ENCODE peak calls at places on chromosomes 13 and 19, in six cellular contexts. I is pancreas, B is HAP-1, H is psoas muscle, N is Caco-2, E is gastrocnemius medialis. C is an unnamed sample.

GRCh38 chr19:53947624-53948023 is 15.1 kb upstream of the CACNG8 start:
- DNase-seq in I (no peak), H (no peak), E (no peak), B (peak; percentile 24), N (no peak), C (no peak)

GRCh38 chr13:23268441-23268840 is 87.7 kb downstream of the SGCG start:
- DNase-seq in I (no peak), H (no peak), B (no peak), E (no peak), N (no peak), C (no peak)

GRCh38 chr19:41801682-41802317 is 5.4 kb downstream of the CEACAM3 start:
- DNase-seq in B (no peak), I (no peak), E (no peak), H (no peak), N (no peak), C (no peak)

GRCh38 chr13:89925107-89925506 is 1422.4 kb upstream of the MIR17HG start:
- DNase-seq in E (no peak), B (peak; percentile 10), H (no peak), N (no peak), I (no peak), C (no peak)

GRCh38 chr13:30708541-30708940 is 26.8 kb upstream of the ALOX5AP start:
- DNase-seq in H (no peak), N (no peak), I (no peak), B (no peak), E (no peak), C (no peak)

GRCh38 chr19:7515471-7516226 is at the start of gene ZNF358:
- DNase-seq in H (peak; percentile 81), N (peak; percentile 79), E (peak; percentile 55), I (peak; percentile 55), B (peak; percentile 92), C (no peak)

GRCh38 chr13:27851049-27851448 is 58.8 kb downstream of the GSX1 start:
- DNase-seq in E (no peak), N (peak; percentile 69), B (no peak), I (no peak), H (no peak), C (no peak)

GRCh38 chr19:17339088-17339741 is 1.9 kb downstream of the GTPBP3 start:
- DNase-seq in I (no peak), N (no peak), E (no peak), B (peak; percentile 80), H (no peak), C (no peak)

GRCh38 chr13:36493046-36493445 is 60.8 kb downstream of the CCNA1 start:
- DNase-seq in B (no peak), E (no peak), H (no peak), I (no peak), N (no peak), C (no peak)

GRCh38 chr13:75938811-75939525 is 302.8 kb downstream of the LMO7 start:
- DNase-seq in E (no peak), I (no peak), H (no peak), B (no peak), N (no peak), C (no peak)

GRCh38 chr13:22945321-22946226 is 235.2 kb upstream of the SGCG start:
- DNase-seq in E (no peak), I (no peak), H (no peak), N (no peak), B (no peak), C (no peak)

GRCh38 chr13:97211986-97212385 is 10.1 kb upstream of the MBNL2 start:
- DNase-seq in B (no peak), H (no peak), I (no peak), N (no peak), E (no peak), C (no peak)

GRCh38 chr19:5988520-5989387 is 10.8 kb upstream of the RANBP3 start:
- DNase-seq in N (no peak), E (no peak), B (no peak), H (no peak), I (no peak), C (no peak)

GRCh38 chr13:44259045-44260042 is 114.3 kb upstream of the SERP2 start:
- DNase-seq in H (peak; percentile 41), I (peak; percentile 37), N (no peak), B (no peak), E (peak; percentile 56), C (peak; percentile 38)

GRCh38 chr13:111359930-111360329 is 39.5 kb downstream of the TEX29 start:
- DNase-seq in N (no peak), I (no peak), H (no peak), B (no peak), E (no peak), C (no peak)

GRCh38 chr19:21838646-21839045 is 2.7 kb upstream of the ZNF43 start:
- DNase-seq in I (no peak), H (no peak), N (no peak), E (no peak), B (no peak), C (no peak)

GRCh38 chr19:48698046-48698445 is 2.3 kb downstream of the FUT2 start:
- DNase-seq in B (no peak), N (no peak), H (no peak), E (no peak), I (peak; percentile 57), C (no peak)

GRCh38 chr19:13670846-13671245 is 93.5 kb upstream of the MRI1 start:
- DNase-seq in E (no peak), I (no peak), H (no peak), N (no peak), B (no peak), C (no peak)

GRCh38 chr13:45255253-45255987 is 54.6 kb upstream of the KCTD4 start:
- DNase-seq in E (no peak), I (no peak), H (no peak), N (no peak), B (no peak), C (no peak)

GRCh38 chr13:49936943-49937273 is 768 bp upstream of the SPRYD7 start:
- DNase-seq in H (no peak), B (no peak), E (no peak), I (no peak), N (peak; percentile 53), C (no peak)

GRCh38 chr13:49935171-49936084 is 712 bp downstream of the SPRYD7 start:
- DNase-seq in N (peak; percentile 87), H (peak; percentile 57), E (peak; percentile 31), I (no peak), B (peak; percentile 79), C (no peak)

GRCh38 chr13:49938921-49939320 is 2.8 kb upstream of the SPRYD7 start:
- DNase-seq in B (peak; percentile 43), E (no peak), H (no peak), I (peak; percentile 78), N (peak; percentile 73), C (no peak)

GRCh38 chr13:49938274-49938673 is 2.1 kb upstream of the SPRYD7 start:
- DNase-seq in E (no peak), H (no peak), N (no peak), I (peak; percentile 19), B (peak; percentile 72), C (no peak)

DNA sequence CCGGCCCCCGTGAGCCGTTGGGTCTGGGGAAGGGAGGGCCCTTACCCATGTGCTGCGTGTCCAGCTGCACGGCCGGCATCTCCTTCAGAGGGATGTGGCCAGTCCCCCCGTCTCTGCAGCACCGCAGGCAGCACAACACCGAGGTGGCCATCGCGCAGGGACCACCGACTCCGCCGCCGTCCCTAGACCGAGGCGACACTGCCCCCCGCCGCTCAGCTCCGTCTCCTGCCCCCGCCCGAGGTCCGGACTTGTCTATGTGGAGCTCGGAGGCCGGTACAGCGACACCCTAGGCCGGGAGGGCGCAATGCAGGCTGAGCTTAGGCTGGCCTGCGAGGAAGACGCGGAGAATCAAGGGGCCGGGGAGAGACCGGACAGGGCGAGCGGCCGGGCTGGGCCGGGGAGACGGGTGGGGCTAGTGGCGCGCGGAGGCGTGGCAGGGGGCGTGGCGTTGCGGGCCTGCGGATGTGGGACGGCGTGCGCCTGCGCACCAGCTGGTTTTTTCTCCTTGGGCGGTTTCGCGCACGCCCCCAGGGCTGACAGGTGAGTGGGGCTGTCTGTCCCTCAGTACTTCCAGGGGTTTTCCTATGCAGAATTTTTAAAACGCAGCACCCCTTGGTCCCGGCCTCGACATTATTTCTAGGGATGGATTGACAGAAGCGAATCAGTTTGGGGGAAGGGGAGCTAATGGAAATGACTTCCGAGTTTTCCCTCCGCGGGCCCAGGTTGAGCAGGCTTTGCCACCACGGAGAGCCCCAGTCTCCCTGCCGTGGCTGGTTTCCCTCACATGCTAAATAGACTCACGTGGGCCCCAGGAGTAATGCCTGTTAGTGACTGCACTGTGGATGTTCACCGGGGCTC is at the start of gene SPRYD7:
- DNase-seq in E (peak; percentile 98), H (peak; percentile 98), B (peak; percentile 99), I (peak; percentile 98), N (peak; percentile 99), C (peak; percentile 89)
- H3K4me1 ChIP-seq in E (peaks cover 54% of the 10 kb centered on the region), H (peaks cover 29% of the 10 kb centered on the region), B (peaks cover 28% of the 10 kb centered on the region), I (peaks cover 42% of the 10 kb centered on the region), N (peaks cover 43% of the 10 kb centered on the region), C (peaks cover 19% of the 10 kb centered on the region)

GRCh38 chr19:43467730-43468129 is 2.3 kb upstream of the LYPD3 start:
- DNase-seq in H (no peak), I (no peak), B (no peak), E (no peak), N (no peak), C (no peak)
- H3K4me1 ChIP-seq in H (peaks cover 3% of the 10 kb centered on the region), I (peaks cover 3% of the 10 kb centered on the region), B (peaks cover 12% of the 10 kb centered on the region), E (no peaks in the 10 kb centered on the region), N (peaks cover 4% of the 10 kb centered on the region), C (peaks cover 52% of the 10 kb centered on the region)

DNA sequence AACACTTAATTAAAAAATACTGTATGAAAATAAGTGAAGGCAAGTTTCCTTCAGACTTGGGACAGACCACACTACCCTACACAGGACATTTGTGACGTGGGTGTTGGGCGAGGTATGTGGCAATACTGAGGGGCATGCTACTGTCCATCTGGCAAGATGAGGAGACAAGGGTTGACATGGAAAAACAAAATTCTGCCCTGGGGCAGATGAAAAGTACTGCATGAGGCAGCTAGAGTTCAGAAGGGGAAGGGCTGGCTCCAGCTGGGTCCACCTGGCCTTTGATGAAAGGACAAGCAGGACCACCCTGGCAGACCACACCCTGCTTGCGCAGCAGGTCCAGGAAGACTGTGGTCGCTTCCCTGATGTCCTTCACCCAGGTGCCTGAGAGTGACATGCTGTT is 43.2 kb downstream of the LATS2 start:
- DNase-seq in H (no peak), I (no peak), E (peak; percentile 27), N (no peak), B (no peak), C (no peak)
- H3K4me1 ChIP-seq in H (peaks cover 72% of the 10 kb centered on the region), I (peaks cover 23% of the 10 kb centered on the region), E (peaks cover 71% of the 10 kb centered on the region), N (peaks cover 25% of the 10 kb centered on the region), B (peaks cover 6% of the 10 kb centered on the region), C (no peaks in the 10 kb centered on the region)

GRCh38 chr19:33515921-33516320 is 5.7 kb downstream of the PEPD start:
- DNase-seq in E (no peak), B (no peak), N (no peak), H (no peak), I (no peak), C (no peak)
- H3K4me1 ChIP-seq in E (peaks cover 14% of the 10 kb centered on the region), B (no peaks in the 10 kb centered on the region), N (peaks cover 16% of the 10 kb centered on the region), H (peaks cover 8% of the 10 kb centered on the region), I (peaks cover 6% of the 10 kb centered on the region), C (peaks cover 33% of the 10 kb centered on the region)

GRCh38 chr13:110206170-110206569 is 100.8 kb downstream of the COL4A1 start:
- DNase-seq in I (no peak), E (no peak), N (peak; percentile 84), B (no peak), H (no peak), C (no peak)
- H3K4me1 ChIP-seq in I (no peaks in the 10 kb centered on the region), E (no peaks in the 10 kb centered on the region), N (peaks cover 12% of the 10 kb centered on the region), B (no peaks in the 10 kb centered on the region), H (no peaks in the 10 kb centered on the region), C (no peaks in the 10 kb centered on the region)

C was measured in CD4-positive, alpha-beta memory T cell.